ENCODE peak calls at places on chromosomes 4 and X, in eight cellular contexts. X is mammary epithelial cell, E is body of pancreas, D is caudate nucleus, A is tibial nerve, H is Panc1, S is pancreas, T is GM23248. R is an unnamed sample.
A peak's percentile ranks its signal among the peaks of the same experiment; 100 is the strongest.

GRCh38 chrX:17964871-17965270 is 103.8 kb upstream of the RAI2 start:
- DNase-seq in E (no peak), A (peak; percentile 68), T (no peak), S (no peak), H (no peak), D (no peak), X (no peak), R (no peak)

GRCh38 chrX:6738518-6739470 is 203.9 kb upstream of the VCX3A start:
- DNase-seq in E (no peak), X (no peak), A (no peak), D (no peak), T (no peak), S (no peak), H (no peak), R (no peak)

GRCh38 chr4:55079451-55080173 is 45.8 kb downstream of the KDR start:
- DNase-seq in E (no peak), X (no peak), T (peak; percentile 78), D (no peak), A (no peak), H (no peak), S (no peak), R (no peak)

GRCh38 chr4:25500626-25501318 is 123.7 kb downstream of the ANAPC4 start:
- DNase-seq in E (no peak), H (no peak), S (no peak), T (no peak), D (no peak), A (no peak), X (no peak), R (peak; percentile 99)

GRCh38 chr4:15656038-15656470 is 897 bp upstream of the FBXL5 start:
- DNase-seq in A (peak; percentile 12), D (no peak), T (no peak), H (no peak), X (no peak), E (no peak), S (no peak), R (peak; percentile 55)

GRCh38 chr4:8439914-8440490 is 521 bp downstream of the ACOX3 start:
- DNase-seq in T (no peak), E (no peak), H (no peak), A (peak; percentile 52), D (no peak), X (no peak), S (no peak), R (peak; percentile 25)

GRCh38 chr4:25903905-25904747 is 9.9 kb upstream of the SMIM20 start:
- DNase-seq in X (no peak), D (no peak), E (no peak), A (no peak), S (no peak), T (peak; percentile 55), H (no peak), R (no peak)

GRCh38 chrX:28491941-28492340 is 95.3 kb upstream of the IL1RAPL1 start:
- DNase-seq in S (no peak), A (no peak), E (no peak), X (peak; percentile 2), D (no peak), T (no peak), H (no peak), R (no peak)

GRCh38 chrX:7146703-7147430 is 645 bp upstream of the STS start:
- DNase-seq in E (peak; percentile 43), S (no peak), X (no peak), H (no peak), D (peak; percentile 24), T (peak; percentile 36), A (peak; percentile 5), R (peak; percentile 70)

GRCh38 chrX:320126-320783 is 1.7 kb upstream of the GTPBP6 start:
- DNase-seq in A (no peak), E (peak; percentile 47), D (no peak), T (peak; percentile 46), H (no peak), X (peak; percentile 17), S (peak; percentile 68), R (peak; percentile 46)

GRCh38 chr4:47668810-47669408 is 169.0 kb downstream of the CORIN start:
- DNase-seq in D (no peak), A (peak; percentile 64), T (peak; percentile 66), X (peak; percentile 38), H (peak; percentile 12), E (peak; percentile 28), S (no peak), R (peak; percentile 8)

GRCh38 chrX:43953218-43953617 is 20.0 kb downstream of the NDP start:
- DNase-seq in E (no peak), X (no peak), T (peak; percentile 27), S (no peak), H (no peak), D (no peak), A (no peak), R (no peak)

GRCh38 chr4:120921456-120922389 is 803 bp downstream of the PRDM5 start:
- DNase-seq in T (peak; percentile 84), H (no peak), D (peak; percentile 56), X (peak; percentile 65), A (peak; percentile 19), E (peak; percentile 75), S (peak; percentile 77), R (peak; percentile 81)

GRCh38 chr4:40240040-40240653 is 43.3 kb downstream of the RHOH start:
- DNase-seq in X (no peak), T (peak; percentile 24), H (no peak), E (no peak), S (no peak), A (no peak), D (no peak), R (no peak)

GRCh38 chr4:4386296-4386735 is 586 bp upstream of the NSG1 start:
- DNase-seq in D (peak; percentile 66), E (no peak), T (no peak), H (no peak), X (peak; percentile 23), A (no peak), S (no peak), R (no peak)

DNA sequence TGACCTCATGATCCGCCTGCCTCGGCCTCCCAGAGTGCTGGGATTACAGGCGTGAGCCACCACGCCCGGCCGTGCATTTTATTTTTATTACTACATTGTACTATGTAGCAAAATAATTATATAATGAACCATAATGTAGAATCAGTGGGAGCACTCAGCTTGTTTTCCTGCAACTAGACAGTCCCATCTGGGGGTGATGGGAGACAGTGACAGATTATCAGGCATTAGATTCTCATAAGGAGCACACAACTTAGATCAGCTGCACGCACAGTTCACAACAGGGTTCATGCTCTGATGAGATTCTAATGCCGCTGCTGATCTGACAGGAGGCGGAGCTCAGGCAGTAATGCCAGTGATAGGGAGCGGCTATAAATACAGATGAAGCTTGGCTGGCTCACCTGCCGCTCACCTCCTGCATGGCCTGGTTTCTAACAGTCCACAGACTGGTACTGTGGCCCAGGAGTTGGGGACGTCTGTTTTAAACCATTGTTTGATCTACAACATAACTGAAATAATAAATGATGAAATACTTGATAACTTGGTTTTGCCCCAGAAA is 199.2 kb downstream of the MAB21L2 start:
- DNase-seq in A (no peak), T (no peak), S (no peak), E (no peak), X (no peak), D (no peak), H (no peak), R (no peak)
- H3K27ac ChIP-seq in A (no peak overlapping the region), T (no peak overlapping the region), S (no peak overlapping the region), E (no peak overlapping the region), X (no peak overlapping the region), D (no peak overlapping the region), H (no peak overlapping the region), R (no peak overlapping the region)

DNA sequence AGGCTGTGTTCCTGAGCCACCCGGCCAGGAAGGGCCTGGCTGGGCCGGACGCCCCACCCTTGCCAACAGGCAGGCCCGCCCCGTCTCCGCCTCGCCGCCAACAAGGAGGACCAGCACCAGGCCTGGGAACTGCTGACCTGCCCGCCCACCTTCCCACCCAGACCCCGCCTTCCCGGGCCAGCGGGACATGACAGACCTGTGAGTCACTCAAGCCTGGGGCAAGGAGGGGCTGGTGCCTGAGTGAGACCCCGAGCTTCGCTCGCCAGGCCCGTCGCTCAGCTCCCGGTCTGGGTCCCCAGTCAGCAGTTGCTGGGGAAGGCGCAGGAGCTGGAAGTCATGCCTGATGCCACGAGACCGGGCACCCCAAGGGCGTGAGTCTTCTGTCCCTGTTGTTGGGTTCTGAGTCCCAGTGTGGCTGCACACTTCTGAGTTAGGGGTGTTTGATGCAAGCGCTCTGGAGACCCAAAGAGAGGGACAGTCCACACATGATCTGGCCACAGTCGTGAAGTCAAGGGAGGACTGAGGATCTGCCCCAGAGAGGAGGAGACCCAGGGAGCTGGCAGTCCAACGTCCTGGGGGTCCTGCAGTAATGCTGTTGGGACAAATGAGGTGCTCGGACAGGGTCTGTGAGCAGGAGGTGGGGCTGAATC is at the start of gene DNASE1L1:
- DNase-seq in A (peak; percentile 53), T (peak; percentile 91), H (no peak), S (peak; percentile 77), E (peak; percentile 78), X (peak; percentile 55), D (no peak), R (peak; percentile 94)
- H3K27ac ChIP-seq in A (peak within 1 kb of the TSS; percentile 71), T (peak within 1 kb of the TSS; percentile 82), H (peak within 1 kb of the TSS; percentile 93), S (peak within 1 kb of the TSS; percentile 31), E (no peak within 1 kb of the TSS), X (no peak within 1 kb of the TSS), D (peak within 1 kb of the TSS; percentile 24), R (peak within 1 kb of the TSS; percentile 78)

DNA sequence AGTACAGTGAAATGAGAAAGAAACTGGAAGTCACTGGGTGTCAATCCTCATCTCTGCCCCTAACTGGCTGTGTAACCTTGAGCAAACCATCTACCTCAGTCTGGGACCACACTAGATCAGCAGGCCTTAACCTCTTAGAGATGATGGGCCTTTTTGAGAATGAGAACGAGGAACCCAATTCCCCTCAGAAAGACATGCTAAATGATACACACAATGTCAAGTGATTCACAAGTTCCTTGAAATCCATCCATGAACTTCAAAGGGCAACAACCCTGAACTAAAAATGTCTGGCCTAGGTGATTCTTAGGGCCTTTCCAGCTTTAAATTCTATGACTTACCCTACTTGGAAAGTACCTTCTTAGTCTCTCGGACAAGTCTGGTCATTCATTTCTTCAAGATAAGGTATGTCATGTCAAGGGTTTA is 47.4 kb downstream of the ACSL4 start:
- DNase-seq in S (no peak), A (no peak), D (no peak), E (no peak), T (no peak), X (no peak), H (no peak), R (no peak)
- H3K27ac ChIP-seq in S (no peak overlapping the region), A (no peak overlapping the region), D (no peak overlapping the region), E (no peak overlapping the region), T (no peak overlapping the region), X (no peak overlapping the region), H (no peak overlapping the region), R (no peak overlapping the region)

DNA sequence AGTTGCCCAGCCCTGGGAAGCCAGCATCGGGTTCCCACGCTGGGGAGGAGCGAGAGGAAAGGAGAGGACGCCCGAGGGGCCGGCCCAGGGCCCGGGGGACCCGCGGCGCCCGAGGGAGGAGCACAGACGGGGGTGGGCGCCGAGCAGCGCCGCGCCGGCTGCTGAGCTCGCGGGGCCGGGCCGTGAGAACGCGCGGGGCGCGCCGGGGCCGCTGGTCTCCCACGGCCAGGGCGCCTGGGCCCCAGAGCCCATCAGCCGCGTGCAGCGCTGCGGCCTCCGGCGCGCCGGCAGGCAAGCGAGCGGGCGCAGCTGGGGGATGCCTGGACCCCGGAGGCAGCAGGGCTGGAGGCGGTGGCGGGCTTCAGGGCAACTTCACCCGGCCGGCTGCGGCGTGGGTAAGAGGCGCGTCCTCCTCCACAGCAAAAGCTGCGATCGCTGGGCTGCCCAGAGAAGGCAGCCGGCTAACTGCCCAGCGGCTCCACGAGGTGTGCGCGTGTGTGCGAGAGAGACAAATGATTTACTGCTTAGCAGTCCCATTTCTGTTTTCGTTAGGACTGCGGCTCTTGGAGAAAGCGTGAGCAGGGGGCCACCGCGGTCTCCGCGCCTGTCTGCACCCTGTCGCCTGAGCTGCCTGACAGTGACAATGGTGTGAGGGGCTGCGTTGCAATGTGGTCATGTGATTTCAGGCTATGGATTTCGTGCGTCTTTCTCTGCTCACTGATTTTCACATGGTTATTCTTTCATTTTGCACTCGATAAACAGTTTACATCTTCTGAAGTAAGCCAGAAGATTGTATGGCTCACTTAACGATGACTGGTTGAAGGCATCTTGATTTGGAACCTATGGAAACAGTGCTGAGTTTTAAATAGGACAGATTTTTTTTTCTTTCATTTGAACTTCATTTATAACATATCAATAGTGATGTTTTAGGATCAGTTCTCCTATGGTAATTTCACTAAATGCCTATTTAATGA is 1.2 kb downstream of the GUCY1A1 start:
- DNase-seq in X (peak; percentile 47), A (no peak), E (peak; percentile 37), T (peak; percentile 45), H (no peak), D (peak; percentile 43), S (peak; percentile 45), R (peak; percentile 33)
- H3K27ac ChIP-seq in X (no peak overlapping the region), A (peak overlapping the region; percentile 41), E (peak overlapping the region; percentile 82), T (no peak overlapping the region), H (no peak overlapping the region), D (peak overlapping the region; percentile 84), S (peak overlapping the region; percentile 91), R (no peak overlapping the region)